ENCODE peak calls at places on chromosomes 4 and X, in four cellular contexts. One of them, this sample, is unnamed.

GRCh38 chr4:48667148-48667547 is 112.9 kb downstream of the FRYL start:
- DNase-seq in Kasumi-1: no peak
- DNase-seq in RPMI7951: no peak
- DNase-seq in ovary: no peak
- DNase-seq in this sample: no peak

GRCh38 chr4:118772149-118773081 is 63.5 kb downstream of the SEC24D start:
- DNase-seq in ovary: no peak
- DNase-seq in Kasumi-1: peak; percentile 74
- DNase-seq in RPMI7951: peak; percentile 46
- DNase-seq in this sample: peak; percentile 71

GRCh38 chr4:74628808-74629616 is 165.3 kb downstream of the BTC start:
- DNase-seq in Kasumi-1: peak; percentile 92
- DNase-seq in RPMI7951: peak; percentile 54
- DNase-seq in ovary: no peak
- DNase-seq in this sample: no peak

GRCh38 chr4:19030536-19030935 is 1009.0 kb upstream of the LCORL start:
- DNase-seq in ovary: no peak
- DNase-seq in Kasumi-1: no peak
- DNase-seq in RPMI7951: no peak
- DNase-seq in this sample: no peak

GRCh38 chr4:143358923-143359694 is 22.4 kb downstream of the GAB1 start:
- DNase-seq in RPMI7951: peak; percentile 74
- DNase-seq in ovary: no peak
- DNase-seq in Kasumi-1: peak; percentile 76
- DNase-seq in this sample: no peak

GRCh38 chrX:133810925-133811324 is 174.5 kb downstream of the GPC3 start:
- DNase-seq in Kasumi-1: no peak
- DNase-seq in ovary: no peak
- DNase-seq in RPMI7951: no peak
- DNase-seq in this sample: no peak

GRCh38 chr4:26861434-26862186 is 969 bp downstream of the STIM2 start:
- DNase-seq in Kasumi-1: peak; percentile 66
- DNase-seq in ovary: peak; percentile 65
- DNase-seq in RPMI7951: peak; percentile 77
- DNase-seq in this sample: peak; percentile 65

GRCh38 chr4:88599298-88599697 is 7.0 kb downstream of the HERC3 start:
- DNase-seq in Kasumi-1: no peak
- DNase-seq in RPMI7951: peak; percentile 15
- DNase-seq in ovary: no peak
- DNase-seq in this sample: no peak

GRCh38 chr4:95318483-95318882 is 230.3 kb downstream of the UNC5C start:
- DNase-seq in Kasumi-1: no peak
- DNase-seq in ovary: no peak
- DNase-seq in RPMI7951: peak; percentile 11
- DNase-seq in this sample: no peak

GRCh38 chr4:167713756-167714155 is 378.6 kb upstream of the ANXA10 start:
- DNase-seq in ovary: no peak
- DNase-seq in Kasumi-1: no peak
- DNase-seq in RPMI7951: no peak
- DNase-seq in this sample: no peak

GRCh38 chr4:126965876-126966275 is 666.9 kb upstream of the INTU start:
- DNase-seq in ovary: no peak
- DNase-seq in Kasumi-1: no peak
- DNase-seq in RPMI7951: no peak
- DNase-seq in this sample: no peak

GRCh38 chr4:52641853-52642563 is 17.1 kb downstream of the USP46 start:
- DNase-seq in RPMI7951: peak; percentile 35
- DNase-seq in ovary: no peak
- DNase-seq in Kasumi-1: no peak
- DNase-seq in this sample: no peak

GRCh38 chr4:139563515-139563914 is 7.5 kb upstream of the SETD7 start:
- DNase-seq in RPMI7951: no peak
- DNase-seq in ovary: no peak
- DNase-seq in Kasumi-1: no peak
- DNase-seq in this sample: no peak

This sample was measured in cerebellar cortex.